ENCODE peak calls at places on chromosomes 11 and 22, in eight cellular contexts. Q, B, H, X, Z, F, Y and K are unnamed samples. For H3K36me3, the result is how much of the 10 kb centered on the place peaks cover.

GRCh38 chr22:40853961-40854360 is 2.5 kb downstream of the ST13 start:
- DNase-seq in Q (no peak), B (peak), H (peak), X (peak), Z (no peak), F (peak), Y (no peak), K (no peak)

GRCh38 chr11:1990872-1991578 is 6.6 kb downstream of the H19 start:
- DNase-seq in Q (no peak), B (no peak), H (no peak), X (no peak), Z (no peak), F (no peak), Y (no peak), K (no peak)

GRCh38 chr22:22060200-22061084 is 77.9 kb upstream of the TOP3B start:
- DNase-seq in Q (peak), B (peak), H (peak), X (peak), Z (peak), F (peak), Y (peak), K (peak)

GRCh38 chr11:66022401-66023185 is 3.7 kb downstream of the CATSPER1 start:
- DNase-seq in Q (peak), B (peak), H (peak), X (peak), Z (peak), F (peak), Y (peak), K (peak)

GRCh38 chr11:60875856-60876485 is 8.6 kb downstream of the ZP1 start:
- DNase-seq in Q (no peak), B (no peak), H (no peak), X (no peak), Z (no peak), F (no peak), Y (no peak), K (no peak)

GRCh38 chr22:32708835-32709234 is 92.7 kb upstream of the TIMP3 start:
- DNase-seq in Q (no peak), B (peak), H (no peak), X (no peak), Z (no peak), F (no peak), Y (no peak), K (peak)

GRCh38 chr11:2576536-2576935 is 123.3 kb downstream of the KCNQ1OT1 start:
- DNase-seq in Q (no peak), B (no peak), H (no peak), X (no peak), Z (no peak), F (no peak), Y (no peak), K (no peak)

GRCh38 chr22:47356433-47357011 is 594.1 kb downstream of the TBC1D22A start:
- DNase-seq in Q (no peak), B (no peak), H (no peak), X (no peak), Z (no peak), F (no peak), Y (no peak), K (no peak)

GRCh38 chr11:130765951-130766649 is 150.2 kb downstream of the SNX19 start:
- DNase-seq in Q (no peak), B (peak), H (no peak), X (peak), Z (no peak), F (peak), Y (no peak), K (no peak)

GRCh38 chr11:130765369-130765768 is 150.9 kb downstream of the SNX19 start:
- DNase-seq in Q (no peak), B (no peak), H (no peak), X (no peak), Z (no peak), F (no peak), Y (no peak), K (no peak)

GRCh38 chr11:130763087-130763980 is 152.9 kb downstream of the SNX19 start:
- DNase-seq in Q (no peak), B (peak), H (no peak), X (no peak), Z (no peak), F (no peak), Y (no peak), K (no peak)

GRCh38 chr11:130769782-130770565 is 146.3 kb downstream of the SNX19 start:
- DNase-seq in Q (no peak), B (peak), H (no peak), X (no peak), Z (no peak), F (peak), Y (no peak), K (no peak)

GRCh38 chr11:130766650-130767297 is 149.5 kb downstream of the SNX19 start:
- DNase-seq in Q (no peak), B (no peak), H (no peak), X (no peak), Z (no peak), F (no peak), Y (no peak), K (no peak)
- H3K4me3 ChIP-seq in Q (no peak), B (no peak), H (no peak), X (no peak), Z (no peak), F (no peak), Y (no peak), K (no peak)

GRCh38 chr11:45285931-45286632 is at the start of gene SYT13:
- DNase-seq in Q (no peak), B (no peak), H (peak), X (no peak), Z (no peak), F (no peak), Y (peak), K (peak)
- H2AFZ ChIP-seq in Q (no peak), B (no peak), H (no peak), X (no peak), Z (no peak), F (no peak), Y (peak), K (no peak)

DNA sequence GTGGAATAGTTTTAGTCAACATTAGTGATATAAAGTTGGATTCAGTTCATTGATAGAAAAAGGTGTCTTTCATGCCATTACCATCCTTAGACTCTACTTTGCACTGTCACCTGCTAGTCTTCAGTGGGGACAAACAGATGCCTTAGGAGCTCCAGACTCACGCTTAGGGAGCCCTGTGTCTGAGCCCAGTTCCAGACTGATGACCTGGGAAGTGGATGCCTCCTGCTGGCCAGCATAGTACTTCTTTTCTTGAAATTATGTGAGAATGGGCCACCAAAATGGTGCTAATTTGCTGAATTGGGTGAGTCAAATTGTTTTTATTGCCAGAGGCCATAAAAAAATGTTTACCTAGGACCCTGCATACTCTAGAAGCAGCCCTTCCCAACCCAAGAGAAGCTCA is 53.9 kb downstream of the NOX4 start:
- DNase-seq in Q (no peak), B (no peak), H (no peak), X (no peak), Z (no peak), F (no peak), Y (no peak), K (no peak)
- H3K36me3 ChIP-seq in Q (under half), B (under half), H (under half), X (under half), Z (under half), F (under half), Y (under half), K (under half)

GRCh38 chr22:35615156-35615555 is 2.0 kb downstream of the MB start:
- DNase-seq in Q (no peak), B (peak), H (no peak), X (peak), Z (no peak), F (no peak), Y (no peak), K (no peak)
- H3K4me3 ChIP-seq in Q (no peak), B (no peak), H (no peak), X (no peak), Z (no peak), F (no peak), Y (no peak), K (no peak)

DNA sequence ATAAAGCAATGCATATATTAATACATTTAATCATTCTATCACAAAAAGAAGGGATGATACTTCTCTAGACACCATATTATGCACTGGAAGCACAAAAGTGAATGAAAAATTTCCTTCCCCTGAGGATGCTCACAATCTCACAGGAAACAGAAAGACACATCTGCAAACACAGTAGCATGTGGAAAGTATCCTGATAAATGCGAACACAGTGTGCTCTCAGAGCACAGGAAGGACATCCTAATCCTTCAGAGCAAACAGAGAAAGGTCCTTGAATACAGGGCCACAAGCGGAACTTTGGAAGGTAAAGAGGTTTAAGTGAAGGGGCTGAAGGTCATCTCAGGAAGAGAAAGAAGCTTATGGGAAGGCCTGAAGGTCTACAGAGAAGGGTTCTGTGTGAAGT is 524.6 kb upstream of the LRRC4C start:
- DNase-seq in Q (no peak), B (no peak), H (no peak), X (no peak), Z (no peak), F (no peak), Y (no peak), K (no peak)
- H2AFZ ChIP-seq in Q (no peak), B (no peak), H (no peak), X (no peak), Z (no peak), F (no peak), Y (no peak), K (no peak)

GRCh38 chr11:43119275-43119970 is 192.4 kb upstream of the API5 start:
- DNase-seq in Q (no peak), B (no peak), H (no peak), X (no peak), Z (peak), F (no peak), Y (no peak), K (peak)

GRCh38 chr11:43116071-43116470 is 195.7 kb upstream of the API5 start:
- DNase-seq in Q (no peak), B (no peak), H (no peak), X (no peak), Z (no peak), F (no peak), Y (no peak), K (no peak)
- H3K36me3 ChIP-seq in Q (under half), B (under half), H (under half), X (under half), Z (under half), F (under half), Y (under half), K (under half)